ENCODE peak calls at places on chromosome 16, in four cellular contexts. D, K, W and L are unnamed samples.

GRCh38 chr16:57639172-57639571 is 10.7 kb downstream of the ADGRG1 start:
- DNase-seq in D (no peak), K (no peak), W (no peak), L (no peak)

GRCh38 chr16:10871157-10871991 is 5.6 kb upstream of the CIITA start:
- DNase-seq in K (peak; percentile 28), W (no peak), D (no peak), L (peak; percentile 86)

GRCh38 chr16:72093448-72094265 is at the start of the genes DHX38 and TXNL4B:
- DNase-seq in D (peak; percentile 98), K (peak; percentile 100), W (peak; percentile 94), L (peak; percentile 98)

GRCh38 chr16:53865492-53865863 is 161.5 kb downstream of the FTO start:
- DNase-seq in W (peak; percentile 9), K (no peak), D (peak; percentile 62), L (peak; percentile 32)

GRCh38 chr16:68665501-68665900 is 20.4 kb downstream of the CDH3 start:
- DNase-seq in D (no peak), W (no peak), K (no peak), L (no peak)

GRCh38 chr16:11583171-11583570 is 3.5 kb downstream of the LITAF start:
- DNase-seq in K (no peak), D (no peak), W (no peak), L (no peak)

GRCh38 chr16:20763461-20764232 is at the start of gene ACSM3:
- DNase-seq in K (peak; percentile 83), W (peak; percentile 13), D (peak; percentile 93), L (peak; percentile 93)

GRCh38 chr16:70700101-70701020 is 14.5 kb upstream of the MTSS2 start:
- DNase-seq in K (no peak), D (no peak), W (no peak), L (no peak)

GRCh38 chr16:55301385-55302008 is 22.5 kb upstream of the IRX6 start:
- DNase-seq in D (no peak), W (no peak), K (no peak), L (no peak)

GRCh38 chr16:84407588-84408313 is 39.4 kb downstream of the ATP2C2 start:
- DNase-seq in W (no peak), K (no peak), D (no peak), L (no peak)
- TF ChIP-seq POLR2AphosphoS5 in W (no peak), K (no peak), D (no peak), L (no peak)

GRCh38 chr16:47461598-47462266 is 601 bp downstream of the PHKB start:
- DNase-seq in W (no peak), K (peak; percentile 68), D (peak; percentile 91), L (no peak)
- TF ChIP-seq CBX5 in W (no peak), K (no peak), D (no peak), L (no peak)

DNA sequence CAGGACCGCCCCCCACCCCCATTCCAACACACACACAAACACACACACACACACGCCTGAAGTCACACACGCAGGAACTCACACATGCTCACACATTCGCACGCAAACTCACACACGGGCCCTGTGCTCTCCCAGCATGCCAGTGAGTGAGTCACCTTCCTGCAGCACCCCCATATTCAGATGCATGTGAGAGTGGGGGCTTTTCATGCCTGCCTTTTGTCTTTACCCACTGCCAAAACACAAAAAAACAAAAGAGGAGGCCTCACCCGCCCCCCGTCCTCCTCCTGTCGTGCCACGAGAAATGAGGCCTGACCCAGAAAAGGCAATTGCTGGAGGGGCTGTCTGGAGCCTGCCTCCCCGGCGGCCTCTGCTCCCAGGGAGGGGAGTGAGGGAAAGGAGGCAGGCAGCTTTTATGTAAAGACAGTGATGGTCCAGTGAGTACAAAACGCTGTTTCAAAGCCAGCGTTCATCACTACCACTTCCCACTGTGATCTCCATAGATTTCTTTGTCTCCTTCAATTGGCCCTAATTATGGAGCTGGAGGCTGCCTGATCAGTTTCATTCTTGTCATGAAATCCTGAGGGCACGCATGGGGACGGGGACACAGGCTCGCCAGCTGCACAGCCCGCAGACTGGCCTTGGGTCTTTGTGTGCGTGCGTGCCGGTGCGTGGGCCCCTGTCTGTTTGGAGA is 29.5 kb upstream of the GSE1 start:
- DNase-seq in D (no peak), W (peak; percentile 51), K (no peak), L (no peak)
- TF ChIP-seq POLR2AphosphoS5 in D (no peak), W (no peak), K (no peak), L (no peak)

GRCh38 chr16:1926223-1926718 is 8.1 kb upstream of the HS3ST6 start:
- DNase-seq in K (no peak), W (no peak), D (no peak), L (no peak)

GRCh38 chr16:1920727-1921155 is 2.5 kb upstream of the HS3ST6 start:
- DNase-seq in K (no peak), W (no peak), D (peak; percentile 80), L (no peak)

GRCh38 chr16:1922357-1922756 is 4.1 kb upstream of the HS3ST6 start:
- DNase-seq in K (no peak), W (no peak), D (no peak), L (no peak)

GRCh38 chr16:1924095-1924494 is 5.9 kb upstream of the HS3ST6 start:
- DNase-seq in W (no peak), K (no peak), D (no peak), L (no peak)

GRCh38 chr16:1923299-1924034 is 5.3 kb upstream of the HS3ST6 start:
- DNase-seq in K (peak; percentile 50), D (peak; percentile 56), W (peak; percentile 49), L (no peak)
- TF ChIP-seq CBX5 in K (no peak), D (no peak), W (no peak), L (no peak)